ENCODE peak calls at places on chromosomes 2 and 18, in eight cellular contexts. I is SJSA1; Y is substantia nigra; C is globus pallidus; N is CD4-positive, alpha-beta T cell; B is stimulated activated CD4-positive, alpha-beta T cell treated with anti-CD3 and anti-CD28 coated beads, Interleukin-4, amount 100 ng/mL, for 48 hours; E is fibroblast of the aortic adventitia; Z is NCI-H1694. R is an unnamed sample.

GRCh38 chr2:168641636-168642035 is 160.8 kb upstream of the NOSTRIN start:
- DNase-seq in I (no peak), Y (no peak), C (no peak), N (no peak), B (no peak), E (no peak), Z (no peak), R (no peak)

GRCh38 chr2:144943986-144944385 is 424.1 kb upstream of the ZEB2 start:
- DNase-seq in I (no peak), Y (no peak), C (no peak), N (no peak), B (no peak), E (peak), Z (no peak), R (no peak)

GRCh38 chr18:78587096-78587495 is 392.5 kb upstream of the SALL3 start:
- DNase-seq in I (no peak), Y (no peak), C (no peak), N (no peak), B (no peak), E (no peak), Z (no peak), R (no peak)

GRCh38 chr2:201357216-201357615 is at the start of gene FLACC1:
- DNase-seq in I (peak), Y (no peak), C (peak), N (no peak), B (no peak), E (peak), Z (no peak), R (no peak)

GRCh38 chr18:57052759-57053158 is 94.1 kb upstream of the BOD1L2 start:
- DNase-seq in I (no peak), Y (no peak), C (no peak), N (no peak), B (no peak), E (no peak), Z (no peak), R (no peak)

GRCh38 chr2:132417430-132418035 is 928 bp downstream of the GPR39 start:
- DNase-seq in I (no peak), Y (no peak), C (no peak), N (no peak), B (no peak), E (no peak), Z (no peak), R (no peak)

GRCh38 chr18:49625021-49625691 is 63.3 kb downstream of the LIPG start:
- DNase-seq in I (peak), Y (no peak), C (no peak), N (no peak), B (no peak), E (no peak), Z (no peak), R (no peak)

GRCh38 chr2:236882074-236882473 is 203.6 kb upstream of the COPS8 start:
- DNase-seq in I (no peak), Y (no peak), C (no peak), N (no peak), B (no peak), E (no peak), Z (no peak), R (no peak)

GRCh38 chr2:17879913-17880274 is 1.4 kb downstream of the KCNS3 start:
- DNase-seq in I (no peak), Y (no peak), C (no peak), N (no peak), B (no peak), E (no peak), Z (no peak), R (no peak)

GRCh38 chr18:13300029-13300428 is 81.5 kb downstream of the LDLRAD4 start:
- DNase-seq in I (no peak), Y (no peak), C (no peak), N (no peak), B (no peak), E (no peak), Z (peak), R (no peak)

GRCh38 chr18:45342166-45342565 is 273.1 kb upstream of the SLC14A2 start:
- DNase-seq in I (no peak), Y (no peak), C (no peak), N (no peak), B (no peak), E (no peak), Z (no peak), R (no peak)

GRCh38 chr2:129061079-129061785 is 742.6 kb upstream of the HS6ST1 start:
- DNase-seq in I (peak), Y (no peak), C (no peak), N (no peak), B (no peak), E (peak), Z (no peak), R (no peak)

GRCh38 chr18:70414315-70414714 is 125.5 kb downstream of the SOCS6 start:
- DNase-seq in I (no peak), Y (no peak), C (no peak), N (no peak), B (no peak), E (peak), Z (no peak), R (no peak)

GRCh38 chr2:120436885-120437603 is 91.1 kb downstream of the INHBB start:
- DNase-seq in I (peak), Y (no peak), C (no peak), N (no peak), B (no peak), E (peak), Z (peak), R (no peak)

GRCh38 chr18:13641551-13642439 is 84.6 kb downstream of the FAM210A start:
- DNase-seq in I (no peak), Y (no peak), C (no peak), N (no peak), B (no peak), E (no peak), Z (no peak), R (no peak)

GRCh38 chr2:132824716-132825115 is 154.7 kb upstream of the LYPD1 start:
- DNase-seq in I (no peak), Y (no peak), C (no peak), N (no peak), B (no peak), E (peak), Z (no peak), R (no peak)

GRCh38 chr18:49544362-49544761 is 17.5 kb upstream of the LIPG start:
- DNase-seq in I (no peak), Y (no peak), C (no peak), N (no peak), B (no peak), E (no peak), Z (no peak), R (no peak)

GRCh38 chr2:8583400-8584173 is 98.3 kb upstream of the ID2 start:
- DNase-seq in I (no peak), Y (peak), C (peak), N (peak), B (peak), E (peak), Z (no peak), R (no peak)

GRCh38 chr2:211434773-211435172 is 878.4 kb downstream of the CPS1 start:
- DNase-seq in I (no peak), Y (no peak), C (no peak), N (no peak), B (no peak), E (no peak), Z (no peak), R (no peak)

GRCh38 chr2:158745067-158745865 is 49.9 kb upstream of the DAPL1 start:
- DNase-seq in I (no peak), Y (peak), C (peak), N (peak), B (no peak), E (peak), Z (peak), R (peak)

GRCh38 chr2:209426432-209426831 is 2.6 kb downstream of the MAP2 start:
- DNase-seq in I (no peak), Y (no peak), C (no peak), N (no peak), B (no peak), E (peak), Z (peak), R (peak)

GRCh38 chr2:98579926-98580325 is 28.4 kb downstream of the COA5 start:
- DNase-seq in I (no peak), Y (no peak), C (no peak), N (no peak), B (no peak), E (no peak), Z (no peak), R (no peak)

GRCh38 chr2:235495373-235496238 is 1.8 kb downstream of the AGAP1 start:
- DNase-seq in I (no peak), Y (peak), C (peak), N (no peak), B (no peak), E (peak), Z (peak), R (peak)

GRCh38 chr2:96537066-96537733 is 648 bp downstream of the ARID5A start:
- DNase-seq in I (peak), Y (peak), C (no peak), N (peak), B (peak), E (peak), Z (no peak), R (no peak)

GRCh38 chr2:218274586-218274985 is 4.3 kb downstream of the PNKD start:
- DNase-seq in I (no peak), Y (no peak), C (no peak), N (no peak), B (no peak), E (no peak), Z (no peak), R (no peak)

GRCh38 chr2:189641565-189641964 is 19.7 kb upstream of the ASNSD1 start:
- DNase-seq in I (peak), Y (no peak), C (no peak), N (no peak), B (peak), E (peak), Z (no peak), R (no peak)

GRCh38 chr18:58578835-58579560 is 49.9 kb downstream of the ALPK2 start:
- DNase-seq in I (peak), Y (no peak), C (no peak), N (no peak), B (no peak), E (peak), Z (no peak), R (no peak)

GRCh38 chr2:111100765-111101162 is 19.9 kb upstream of the BCL2L11 start:
- DNase-seq in I (no peak), Y (no peak), C (no peak), N (no peak), B (no peak), E (no peak), Z (no peak), R (no peak)

GRCh38 chr2:41701231-41701630 is 346.6 kb upstream of the PKDCC start:
- DNase-seq in I (no peak), Y (no peak), C (no peak), N (no peak), B (no peak), E (no peak), Z (no peak), R (no peak)

GRCh38 chr18:63953811-63954210 is 4.7 kb downstream of the HMSD start:
- DNase-seq in I (no peak), Y (peak), C (no peak), N (no peak), B (no peak), E (peak), Z (no peak), R (peak)

GRCh38 chr18:32749809-32750208 is 23.0 kb downstream of the KLHL14 start:
- DNase-seq in I (no peak), Y (no peak), C (no peak), N (no peak), B (no peak), E (no peak), Z (no peak), R (no peak)